ENCODE peak calls at places on chromosomes 12 and 14, in ten cellular contexts. S, R, A, F, L, U, J, P, O and I are unnamed samples.

GRCh38 chr14:89254201-89254919 is 162.7 kb downstream of the FOXN3 start:
- DNase-seq in S (no peak), R (no peak), A (no peak), F (no peak), L (no peak), U (no peak), J (no peak), P (no peak), O (no peak), I (no peak)

GRCh38 chr14:65184032-65184764 is 81.9 kb upstream of the MAX start:
- DNase-seq in S (peak), R (no peak), A (peak), F (no peak), L (no peak), U (no peak), J (no peak), P (no peak), O (peak), I (no peak)

GRCh38 chr12:106901276-106901675 is 54.4 kb upstream of the TMEM263 start:
- DNase-seq in S (no peak), R (no peak), A (no peak), F (no peak), L (no peak), U (no peak), J (no peak), P (no peak), O (peak), I (no peak)

GRCh38 chr12:2633176-2633824 is 161.5 kb upstream of the FKBP4 start:
- DNase-seq in S (no peak), R (no peak), A (no peak), F (no peak), L (no peak), U (no peak), J (no peak), P (no peak), O (no peak), I (no peak)

GRCh38 chr12:12716151-12716844 is 870 bp upstream of the CDKN1B start:
- DNase-seq in S (no peak), R (no peak), A (peak), F (no peak), L (no peak), U (no peak), J (no peak), P (no peak), O (peak), I (peak)

GRCh38 chr12:51082561-51083139 is 746 bp downstream of the CSRNP2 start:
- DNase-seq in S (no peak), R (peak), A (peak), F (peak), L (peak), U (no peak), J (no peak), P (peak), O (peak), I (peak)

GRCh38 chr14:71403673-71404072 is 496.4 kb downstream of the PCNX1 start:
- DNase-seq in S (no peak), R (peak), A (peak), F (no peak), L (no peak), U (no peak), J (no peak), P (no peak), O (peak), I (peak)

GRCh38 chr14:77014734-77015133 is 13.8 kb downstream of the IRF2BPL start:
- DNase-seq in S (no peak), R (no peak), A (no peak), F (no peak), L (no peak), U (no peak), J (no peak), P (no peak), O (no peak), I (no peak)

GRCh38 chr14:62126885-62127478 is 364.8 kb downstream of the SNAPC1 start:
- DNase-seq in S (peak), R (no peak), A (peak), F (no peak), L (peak), U (no peak), J (no peak), P (peak), O (peak), I (no peak)

GRCh38 chr14:69093551-69094421 is 59.1 kb downstream of the DCAF5 start:
- DNase-seq in S (peak), R (no peak), A (peak), F (no peak), L (no peak), U (no peak), J (no peak), P (peak), O (peak), I (no peak)

GRCh38 chr12:55743131-55743921 is 404 bp downstream of the GDF11 start:
- DNase-seq in S (peak), R (peak), A (peak), F (peak), L (peak), U (peak), J (peak), P (peak), O (peak), I (peak)

GRCh38 chr12:109702126-109702841 is 11.3 kb upstream of the FAM222A start:
- DNase-seq in S (no peak), R (no peak), A (peak), F (no peak), L (no peak), U (no peak), J (no peak), P (no peak), O (peak), I (no peak)

GRCh38 chr14:105857223-105857815 is 330.9 kb downstream of the TMEM121 start:
- DNase-seq in S (no peak), R (peak), A (no peak), F (no peak), L (no peak), U (no peak), J (peak), P (no peak), O (no peak), I (no peak)